ENCODE peak calls at places on chromosomes 13 and 19, in four cellular contexts. I is H1, D is SK-N-SH, C is K562. L is an unnamed sample.

GRCh38 chr19:12792048-12792852 is 964 bp downstream of the JUNB start:
- DNase-seq in I (peak; percentile 84), D (peak; percentile 41), C (peak; percentile 87), L (peak; percentile 80)

GRCh38 chr19:6056282-6056741 is 54.0 kb downstream of the RFX2 start:
- DNase-seq in I (no peak), D (no peak), C (no peak), L (no peak)

GRCh38 chr13:110440946-110441731 is 120.4 kb downstream of the RAB20 start:
- DNase-seq in I (no peak), D (no peak), C (no peak), L (no peak)

GRCh38 chr13:35768551-35768950 is 292.1 kb upstream of the MAB21L1 start:
- DNase-seq in I (no peak), D (no peak), C (no peak), L (no peak)

GRCh38 chr13:41058229-41059070 is 2.9 kb upstream of the WBP4 start:
- DNase-seq in I (no peak), D (no peak), C (peak; percentile 18), L (no peak)

GRCh38 chr19:58229255-58229639 is 533 bp downstream of the ZNF544 start:
- DNase-seq in I (peak; percentile 50), D (peak; percentile 44), C (peak; percentile 61), L (peak; percentile 60)

GRCh38 chr13:38166121-38166520 is 183.5 kb upstream of the UFM1 start:
- DNase-seq in I (no peak), D (no peak), C (no peak), L (no peak)

GRCh38 chr13:75961911-75962310 is 325.8 kb downstream of the LMO7 start:
- DNase-seq in I (no peak), D (no peak), C (peak; percentile 49), L (no peak)

GRCh38 chr13:37995052-37995451 is 125.5 kb upstream of the TRPC4 start:
- DNase-seq in I (no peak), D (no peak), C (no peak), L (no peak)

GRCh38 chr19:19562665-19563347 is 24.7 kb downstream of the CILP2 start:
- DNase-seq in I (peak; percentile 53), D (no peak), C (peak; percentile 53), L (no peak)

GRCh38 chr13:29427937-29428309 is 167.6 kb downstream of the SLC7A1 start:
- DNase-seq in I (no peak), D (no peak), C (no peak), L (no peak)

GRCh38 chr19:48547722-48548121 is 4.2 kb upstream of the SULT2B1 start:
- DNase-seq in I (no peak), D (no peak), C (no peak), L (no peak)

GRCh38 chr19:55014714-55015113 is 23.4 kb downstream of the GP6 start:
- DNase-seq in I (no peak), D (peak; percentile 50), C (no peak), L (no peak)

GRCh38 chr19:51607920-51608562 is 22.2 kb downstream of the SIGLEC5 start:
- DNase-seq in I (peak; percentile 91), D (no peak), C (peak; percentile 93), L (peak; percentile 98)

GRCh38 chr13:89923731-89924130 is 1423.8 kb upstream of the MIR17HG start:
- DNase-seq in I (no peak), D (no peak), C (no peak), L (no peak)

GRCh38 chr19:44553478-44554171 is 24.1 kb upstream of the CEACAM20 start:
- DNase-seq in I (no peak), D (no peak), C (peak; percentile 83), L (no peak)

GRCh38 chr13:99796175-99796819 is 175.3 kb downstream of the ZIC5 start:
- DNase-seq in I (peak; percentile 80), D (no peak), C (peak; percentile 61), L (peak; percentile 72)

GRCh38 chr19:13022111-13022858 is 27.0 kb downstream of the NFIX start:
- DNase-seq in I (no peak), D (no peak), C (no peak), L (no peak)

GRCh38 chr13:112696869-112697465 is 7.1 kb downstream of the ATP11A start:
- DNase-seq in I (no peak), D (no peak), C (no peak), L (peak; percentile 6)
- TF ChIP-seq TEAD4 in I (no peak), D (no peak), C (no peak), L (no peak)

DNA sequence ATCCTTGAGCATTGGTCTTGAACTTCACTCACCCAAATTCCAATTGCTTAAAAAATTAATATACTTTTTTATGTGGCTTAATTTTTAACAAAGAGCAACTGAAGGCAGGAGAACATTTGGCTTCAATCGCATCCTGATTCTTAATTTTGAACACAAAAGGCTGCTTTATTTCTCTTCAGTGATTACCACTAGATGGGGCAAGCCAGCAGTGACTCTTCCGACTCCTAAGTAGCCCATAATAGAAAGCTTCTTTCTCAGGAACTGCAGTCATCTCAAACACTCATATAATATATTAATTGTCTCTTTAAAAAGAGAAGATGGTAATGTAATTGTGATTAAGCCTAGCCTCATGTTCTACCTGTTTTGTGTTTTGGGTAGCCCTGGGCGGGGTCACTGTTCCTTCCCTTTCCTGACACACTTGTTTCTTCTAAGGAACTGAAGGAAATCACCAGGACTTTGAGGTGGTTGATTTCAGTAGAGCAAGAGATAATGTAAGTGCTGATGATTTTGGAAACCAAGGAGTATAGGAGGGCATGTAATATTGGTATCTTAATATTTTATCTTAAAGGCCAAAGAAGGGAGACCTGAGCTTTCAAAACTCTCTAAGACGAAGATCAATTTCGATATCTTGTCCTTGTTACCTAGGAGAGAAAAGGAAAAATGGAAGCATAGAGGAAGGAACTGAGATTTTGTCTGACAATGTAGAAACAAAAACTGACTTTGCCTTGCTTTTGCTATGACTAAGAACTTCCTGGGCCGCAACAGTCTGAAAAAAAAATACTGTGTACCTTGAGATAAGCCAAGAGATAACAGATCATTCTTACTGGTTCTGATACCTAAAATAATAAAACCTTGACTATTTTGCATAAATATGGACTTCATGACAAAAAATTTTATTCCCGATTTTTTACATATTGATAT is 73.1 kb downstream of the TNFSF13B start:
- DNase-seq in I (no peak), D (peak; percentile 23), C (peak; percentile 43), L (no peak)
- TF ChIP-seq TEAD4 in I (no peak), D (no peak), C (no peak), L (no peak)

GRCh38 chr13:25380082-25380481 is 8.3 kb downstream of the ATP8A2 start:
- DNase-seq in I (no peak), D (no peak), C (peak; percentile 74), L (no peak)

GRCh38 chr13:25380741-25381324 is 9.1 kb downstream of the ATP8A2 start:
- DNase-seq in I (no peak), D (no peak), C (peak; percentile 31), L (no peak)

GRCh38 chr13:25384747-25385270 is 13.0 kb downstream of the ATP8A2 start:
- DNase-seq in I (no peak), D (no peak), C (no peak), L (no peak)
- TF ChIP-seq TEAD4 in I (no peak), D (no peak), C (no peak), L (no peak)

DNA sequence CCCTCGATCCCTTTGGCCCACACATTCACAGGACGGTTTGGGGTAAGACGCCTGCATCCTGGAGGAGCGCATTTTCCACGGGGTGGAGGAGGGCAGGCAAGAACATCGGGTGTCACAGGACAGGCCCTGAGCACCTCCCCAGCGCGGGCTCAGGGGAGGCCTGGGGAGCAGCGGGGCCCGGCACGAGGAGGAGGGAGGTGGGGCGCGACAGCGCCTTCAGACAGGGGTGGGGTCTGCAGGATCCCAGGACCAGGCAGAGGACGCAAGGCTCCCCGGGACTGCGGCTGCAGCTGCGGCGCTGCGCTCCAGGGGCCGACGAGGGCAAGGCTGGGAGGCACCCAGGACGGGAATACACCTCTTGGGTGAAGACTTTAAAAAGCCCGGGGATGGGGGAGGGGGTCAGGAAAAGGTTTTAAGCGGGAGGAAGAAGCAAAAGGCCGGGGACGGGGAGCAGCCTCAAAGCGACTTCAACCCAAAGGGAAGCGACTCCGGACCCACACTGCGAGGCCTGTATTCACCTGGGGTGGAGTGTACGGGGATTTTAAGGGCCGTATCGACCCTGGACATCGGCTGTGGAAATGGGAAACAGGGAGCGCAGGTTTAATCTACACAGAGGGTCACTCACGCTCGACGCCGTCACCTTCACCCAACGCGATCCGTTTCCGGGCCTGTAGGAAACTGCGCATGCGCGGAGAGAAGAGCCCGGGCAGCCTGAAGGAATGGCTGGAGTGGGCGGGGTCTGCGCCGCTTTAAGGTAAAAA is at the start of gene ZNF415:
- DNase-seq in I (peak; percentile 83), D (peak; percentile 89), C (no peak), L (peak; percentile 91)
- TF ChIP-seq TEAD4 in I (no peak), D (no peak), C (no peak), L (no peak)

L was measured in WTC11.